ENCODE peak calls at places on chromosomes 3 and 15, in four cellular contexts. V is RPMI8226, W is heart left ventricle, I is NT2/D1. L is an unnamed sample.

GRCh38 chr15:88956263-88956662 is 43.1 kb upstream of the MFGE8 start:
- DNase-seq in V (no peak), I (no peak), W (no peak), L (no peak)

GRCh38 chr3:194276768-194277546 is 74.2 kb downstream of the CPN2 start:
- DNase-seq in W (peak), V (no peak), I (no peak), L (no peak)

GRCh38 chr3:191523099-191523498 is 62.1 kb downstream of the PYDC2 start:
- DNase-seq in V (peak), W (no peak), I (no peak), L (no peak)

GRCh38 chr3:97293596-97294131 is 470.9 kb upstream of the ARL6 start:
- DNase-seq in I (no peak), V (no peak), W (no peak), L (no peak)

GRCh38 chr3:24410861-24411260 is 83.8 kb downstream of the THRB start:
- DNase-seq in V (peak), W (no peak), I (no peak), L (no peak)

GRCh38 chr3:35254917-35255316 is 384.4 kb upstream of the ARPP21 start:
- DNase-seq in I (no peak), W (no peak), V (no peak), L (no peak)

GRCh38 chr15:96209285-96209735 is 121.2 kb upstream of the NR2F2 start:
- DNase-seq in I (no peak), V (no peak), W (no peak), L (no peak)

GRCh38 chr3:16304065-16305010 is 39.3 kb downstream of the OXNAD1 start:
- DNase-seq in V (no peak), W (no peak), I (no peak), L (no peak)

GRCh38 chr3:146161725-146162047 is 702 bp upstream of the PLOD2 start:
- DNase-seq in V (no peak), I (no peak), W (no peak), L (no peak)

GRCh38 chr3:122782804-122783203 is 10.8 kb downstream of the HSPBAP1 start:
- DNase-seq in W (no peak), V (no peak), I (no peak), L (no peak)

GRCh38 chr15:101675796-101676582 is 23.8 kb upstream of the TM2D3 start:
- DNase-seq in V (no peak), W (peak), I (no peak), L (no peak)

GRCh38 chr15:73922186-73923151 is 3.8 kb upstream of the LOXL1 start:
- DNase-seq in I (peak), W (no peak), V (no peak), L (no peak)

GRCh38 chr15:80431635-80432034 is 27.5 kb downstream of the ARNT2 start:
- DNase-seq in I (no peak), W (no peak), V (no peak), L (no peak)

GRCh38 chr3:9175421-9175820 is 74.0 kb downstream of the SRGAP3 start:
- DNase-seq in I (no peak), V (no peak), W (no peak), L (no peak)

GRCh38 chr3:46276497-46277099 is 34.3 kb downstream of the CCR3 start:
- DNase-seq in V (peak), I (peak), W (peak), L (peak)

GRCh38 chr15:36291501-36291900 is 287.9 kb upstream of the CDIN1 start:
- DNase-seq in W (no peak), I (no peak), V (no peak), L (no peak)

GRCh38 chr3:10445561-10445960 is 59.8 kb downstream of the ATP2B2 start:
- DNase-seq in V (no peak), W (no peak), I (no peak), L (no peak)

GRCh38 chr3:58047806-58048205 is 39.6 kb downstream of the FLNB start:
- DNase-seq in V (no peak), I (no peak), W (no peak), L (no peak)

GRCh38 chr15:66042624-66043023 is 173.3 kb downstream of the RAB11A start:
- DNase-seq in V (no peak), I (peak), W (no peak), L (no peak)

GRCh38 chr15:97672586-97672985 is 287.9 kb upstream of the ARRDC4 start:
- DNase-seq in W (no peak), I (no peak), V (peak), L (no peak)

GRCh38 chr15:90266061-90266431 is 574 bp downstream of the NGRN start:
- DNase-seq in W (no peak), I (no peak), V (no peak), L (no peak)

GRCh38 chr3:172398484-172398883 is 49.8 kb downstream of the GHSR start:
- DNase-seq in I (no peak), W (no peak), V (no peak), L (no peak)

GRCh38 chr3:154040283-154040682 is 80.9 kb upstream of the ARHGEF26 start:
- DNase-seq in W (no peak), V (peak), I (no peak), L (no peak)

GRCh38 chr15:70714575-70714974 is 48.8 kb downstream of the UACA start:
- DNase-seq in I (no peak), V (no peak), W (no peak), L (no peak)

GRCh38 chr3:172749201-172749965 is 1.1 kb upstream of the ECT2 start:
- DNase-seq in V (no peak), I (no peak), W (no peak), L (no peak)

GRCh38 chr3:53807117-53807521 is 39.1 kb downstream of the CHDH start:
- DNase-seq in I (no peak), W (no peak), V (no peak), L (no peak)

GRCh38 chr15:45648521-45649200 is 13.8 kb downstream of the SQOR start:
- DNase-seq in I (no peak), V (peak), W (no peak), L (no peak)

GRCh38 chr3:170488802-170489201 is 70.1 kb downstream of the CLDN11 start:
- DNase-seq in W (no peak), I (no peak), V (no peak), L (no peak)

GRCh38 chr15:62998262-62998909 is 44.2 kb upstream of the TPM1 start:
- DNase-seq in I (no peak), V (no peak), W (no peak), L (no peak)

GRCh38 chr15:62264196-62264595 is 99.1 kb upstream of the C2CD4B start:
- DNase-seq in W (no peak), I (no peak), V (no peak), L (no peak)

GRCh38 chr3:31580645-31581044 is 47.9 kb downstream of the STT3B start:
- DNase-seq in I (no peak), V (no peak), W (no peak), L (no peak)

GRCh38 chr3:39208463-39209055 is 16.2 kb upstream of the XIRP1 start:
- DNase-seq in I (no peak), V (peak), W (no peak), L (no peak)

GRCh38 chr15:85977586-85977985 is 102.1 kb upstream of the AGBL1 start:
- DNase-seq in V (no peak), I (no peak), W (no peak), L (no peak)

GRCh38 chr15:65881766-65882434 is 12.6 kb downstream of the RAB11A start:
- DNase-seq in W (no peak), I (no peak), V (peak), L (no peak)